ENCODE peak calls at places on chromosome 1, in five cellular contexts. M, J, C, Z and A are unnamed samples.

GRCh38 chr1:150528196-150528595 is 12.6 kb downstream of the FALEC start:
- DNase-seq in C (no peak), Z (no peak), M (no peak), J (peak; percentile 86), A (no peak)

GRCh38 chr1:2363847-2364513 is 27.4 kb downstream of the MORN1 start:
- DNase-seq in C (no peak), J (no peak), Z (no peak), M (no peak), A (no peak)

GRCh38 chr1:211339631-211340041 is 13.0 kb downstream of the TRAF5 start:
- DNase-seq in C (no peak), M (no peak), J (no peak), Z (no peak), A (no peak)

GRCh38 chr1:116488052-116488451 is 82.8 kb downstream of the CD58 start:
- DNase-seq in M (no peak), J (no peak), C (no peak), Z (no peak), A (peak; percentile 54)

GRCh38 chr1:19163261-19163660 is 46.8 kb downstream of the UBR4 start:
- DNase-seq in Z (no peak), M (peak; percentile 71), J (peak; percentile 93), C (no peak), A (no peak)

GRCh38 chr1:107430540-107431228 is 289.8 kb downstream of the NTNG1 start:
- DNase-seq in C (peak; percentile 31), M (peak; percentile 18), J (peak; percentile 38), Z (no peak), A (no peak)

GRCh38 chr1:216926681-216927080 is 203.5 kb upstream of the ESRRG start:
- DNase-seq in Z (no peak), M (no peak), J (no peak), C (no peak), A (no peak)

GRCh38 chr1:48627467-48627866 is 149.2 kb downstream of the BEND5 start:
- DNase-seq in M (no peak), C (no peak), Z (no peak), J (no peak), A (no peak)

GRCh38 chr1:101065575-101065974 is 40.0 kb upstream of the DPH5 start:
- DNase-seq in J (no peak), M (no peak), Z (no peak), C (no peak), A (no peak)

GRCh38 chr1:71307451-71307850 is 226.6 kb upstream of the ZRANB2 start:
- DNase-seq in J (peak; percentile 19), C (no peak), M (peak; percentile 42), Z (no peak), A (no peak)
- H3K4me3 ChIP-seq in J (no peak overlapping the region), C (no peak overlapping the region), M (no peak overlapping the region), Z (no peak overlapping the region), A (no peak overlapping the region)

GRCh38 chr1:68228833-68229232 is 3.5 kb downstream of the WLS start:
- DNase-seq in M (peak; percentile 30), C (no peak), J (peak; percentile 41), Z (no peak), A (no peak)

GRCh38 chr1:68223714-68224113 is 8.6 kb downstream of the WLS start:
- DNase-seq in Z (no peak), J (no peak), M (no peak), C (no peak), A (no peak)

GRCh38 chr1:68221971-68222355 is 10.4 kb downstream of the WLS start:
- DNase-seq in J (peak; percentile 70), C (no peak), M (peak; percentile 35), Z (no peak), A (no peak)

GRCh38 chr1:68227598-68227997 is 4.7 kb downstream of the WLS start:
- DNase-seq in M (no peak), Z (no peak), C (no peak), J (no peak), A (no peak)

DNA sequence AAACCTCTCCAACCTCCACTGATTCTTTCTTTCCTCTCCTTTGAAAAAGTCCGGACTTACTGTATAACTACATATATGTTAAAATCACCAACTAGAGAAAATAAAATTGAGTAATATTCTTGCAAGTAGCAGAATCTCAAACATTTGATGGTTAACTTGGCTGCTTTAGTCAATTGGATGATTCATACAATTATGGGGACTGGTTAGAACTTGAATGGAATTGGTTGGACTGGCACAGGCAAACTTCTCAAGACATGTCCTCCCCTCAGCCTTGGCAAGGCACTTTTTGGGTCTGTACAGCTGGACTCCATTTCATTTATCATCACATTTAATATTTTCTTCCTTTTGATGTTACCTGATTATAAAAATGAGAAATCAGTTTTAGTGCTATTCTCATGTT is 6.5 kb downstream of the WLS start:
- DNase-seq in J (peak; percentile 30), C (no peak), Z (no peak), M (no peak), A (no peak)
- H3K4me1 ChIP-seq in J (peaks cover 20% of the 10 kb centered on the region), C (peaks cover 55% of the 10 kb centered on the region), Z (peaks cover 3% of the 10 kb centered on the region), M (peaks cover 30% of the 10 kb centered on the region), A (peaks cover 20% of the 10 kb centered on the region)

DNA sequence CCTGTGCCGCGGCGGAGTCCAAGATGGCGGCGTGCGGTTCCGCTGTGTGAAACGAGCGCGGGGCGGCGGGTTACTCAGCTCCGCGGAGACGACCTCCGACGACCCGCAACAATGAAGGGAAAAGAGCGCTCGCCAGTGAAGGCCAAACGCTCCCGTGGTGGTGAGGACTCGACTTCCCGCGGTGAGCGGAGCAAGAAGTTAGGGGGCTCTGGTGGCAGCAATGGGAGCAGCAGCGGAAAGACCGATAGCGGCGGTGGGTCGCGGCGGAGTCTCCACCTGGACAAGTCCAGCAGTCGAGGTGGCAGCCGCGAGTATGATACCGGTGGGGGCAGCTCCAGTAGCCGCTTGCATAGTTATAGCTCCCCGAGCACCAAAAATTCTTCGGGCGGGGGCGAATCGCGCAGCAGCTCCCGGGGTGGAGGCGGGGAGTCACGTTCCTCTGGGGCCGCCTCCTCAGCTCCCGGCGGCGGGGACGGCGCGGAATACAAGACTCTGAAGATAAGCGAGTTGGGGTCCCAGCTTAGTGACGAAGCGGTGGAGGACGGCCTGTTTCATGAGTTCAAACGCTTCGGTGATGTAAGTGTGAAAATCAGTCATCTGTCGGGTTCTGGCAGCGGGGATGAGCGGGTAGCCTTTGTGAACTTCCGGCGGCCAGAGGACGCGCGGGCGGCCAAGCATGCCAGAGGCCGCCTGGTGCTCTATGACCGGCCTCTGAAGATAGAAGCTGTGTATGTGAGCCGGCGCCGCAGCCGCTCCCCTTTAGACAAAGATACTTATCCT is 440 bp downstream of the RBM15 start:
- DNase-seq in Z (no peak), C (peak; percentile 30), M (peak; percentile 61), J (peak; percentile 54), A (peak; percentile 38)
- TF ChIP-seq POLR2A in Z (peak; percentile 91), C (peak; percentile 89), M (peak; percentile 80), J (peak; percentile 82), A (peak; percentile 97)

DNA sequence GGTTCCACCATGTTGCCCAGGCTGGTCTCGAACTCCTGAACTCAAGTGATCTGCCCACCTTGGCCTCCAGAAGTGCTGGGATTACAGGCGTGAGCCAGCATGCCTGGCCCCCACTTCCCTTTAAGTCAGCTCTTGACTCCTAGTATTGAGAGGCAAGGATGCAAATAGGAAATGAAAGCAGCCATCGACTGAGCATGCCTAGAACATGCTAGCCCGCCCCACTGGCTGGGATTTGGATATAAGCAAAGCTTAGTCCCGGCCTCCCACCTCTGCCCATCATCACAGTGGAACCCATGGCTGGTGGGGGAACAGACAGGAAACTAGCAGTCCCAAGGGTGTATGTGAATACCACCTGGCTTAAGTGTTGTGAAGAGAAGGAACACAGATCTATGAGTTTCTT is 10.5 kb downstream of the C1orf167 start:
- DNase-seq in C (no peak), M (no peak), J (no peak), Z (no peak), A (no peak)
- H3K4me3 ChIP-seq in C (no peak overlapping the region), M (no peak overlapping the region), J (no peak overlapping the region), Z (no peak overlapping the region), A (no peak overlapping the region)

DNA sequence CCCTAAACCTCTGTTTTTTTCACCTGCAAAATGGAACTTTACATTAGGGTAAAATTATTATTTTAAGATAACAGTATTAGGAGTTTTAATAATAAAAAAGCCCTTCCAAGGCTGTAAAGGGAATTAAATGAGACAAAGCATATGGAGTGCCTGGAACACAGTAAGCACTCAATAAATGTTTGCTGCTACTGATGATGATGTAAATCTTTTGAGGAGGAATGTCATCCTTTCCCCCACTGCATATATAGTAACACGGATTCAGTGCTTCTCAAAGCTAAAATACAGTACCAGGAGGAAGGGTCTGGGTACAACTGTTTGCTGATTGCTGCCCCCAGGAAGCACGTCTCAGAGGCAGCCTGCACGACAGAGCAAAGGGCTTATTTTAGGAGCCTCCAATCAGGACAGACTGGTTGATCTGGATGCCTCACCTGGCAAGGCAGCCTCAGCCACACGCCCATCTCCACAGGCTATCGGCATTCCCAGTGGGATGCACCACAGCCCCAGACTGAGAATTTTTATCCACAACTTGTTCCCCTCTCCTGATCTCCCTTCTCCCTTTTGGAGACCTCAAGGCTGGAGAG is 64.4 kb downstream of the GADD45A start:
- DNase-seq in M (no peak), C (no peak), J (no peak), Z (no peak), A (no peak)
- H3K4me1 ChIP-seq in M (peaks cover 60% of the 10 kb centered on the region), C (peaks cover 64% of the 10 kb centered on the region), J (peaks cover 24% of the 10 kb centered on the region), Z (peaks cover 73% of the 10 kb centered on the region), A (peaks cover 33% of the 10 kb centered on the region)